ENCODE peak calls at places on chromosomes 11 and 22, in eight cellular contexts. E, S, U, Z, M, O, L and T are unnamed samples.

GRCh38 chr11:1070594-1071462 is 3.8 kb upstream of the MUC2 start:
- DNase-seq in S (no peak), Z (no peak), U (no peak), O (no peak), E (no peak), L (no peak), M (peak), T (peak)

GRCh38 chr11:111335124-111335535 is 36.8 kb downstream of the POU2AF3 start:
- DNase-seq in O (no peak), Z (peak), E (no peak), L (no peak), M (no peak), S (no peak), U (no peak), T (no peak)

GRCh38 chr22:37753746-37754145 is 54.0 kb upstream of the GCAT start:
- DNase-seq in Z (no peak), M (no peak), U (no peak), O (no peak), L (no peak), S (no peak), E (no peak), T (no peak)

GRCh38 chr11:92384316-92384715 is 159.7 kb downstream of the FAT3 start:
- DNase-seq in U (no peak), Z (no peak), O (no peak), L (no peak), M (no peak), E (no peak), S (no peak), T (no peak)

GRCh38 chr11:66495401-66495844 is 15.0 kb upstream of the BBS1 start:
- DNase-seq in L (no peak), O (no peak), U (no peak), S (no peak), E (no peak), M (no peak), Z (no peak), T (no peak)

GRCh38 chr22:22802346-22802970 is 85.2 kb upstream of the IGLL5 start:
- DNase-seq in S (no peak), M (no peak), O (no peak), Z (peak), E (no peak), L (peak), U (no peak), T (no peak)

GRCh38 chr22:24542641-24543040 is 12.3 kb downstream of the GUCD1 start:
- DNase-seq in U (no peak), M (no peak), L (no peak), O (no peak), S (peak), Z (no peak), E (no peak), T (no peak)

GRCh38 chr22:50184004-50184461 is 1.7 kb upstream of the TRABD start:
- DNase-seq in L (no peak), E (no peak), S (peak), M (peak), O (peak), U (no peak), Z (no peak), T (peak)

GRCh38 chr11:17828311-17828751 is 93.8 kb downstream of the KCNC1 start:
- DNase-seq in U (no peak), O (no peak), S (peak), L (no peak), M (peak), Z (no peak), E (no peak), T (no peak)

GRCh38 chr11:47408598-47409439 is 429 bp downstream of the SLC39A13 start:
- DNase-seq in U (peak), Z (no peak), M (peak), S (peak), L (no peak), O (no peak), E (no peak), T (peak)

GRCh38 chr11:13745165-13745564 is 76.7 kb downstream of the FAR1 start:
- DNase-seq in Z (no peak), E (no peak), U (no peak), L (no peak), O (no peak), M (no peak), S (no peak), T (no peak)

GRCh38 chr11:111540114-111540920 is at the start of gene LAYN:
- DNase-seq in E (peak), Z (no peak), L (peak), O (peak), M (peak), U (peak), S (peak), T (peak)

GRCh38 chr11:10899542-10899830 is 41.6 kb upstream of the ZBED5 start:
- DNase-seq in Z (peak), L (no peak), E (no peak), S (peak), O (peak), M (peak), U (peak), T (no peak)

GRCh38 chr11:122882189-122882808 is at the start of gene JHY:
- DNase-seq in O (no peak), M (no peak), U (no peak), E (no peak), L (no peak), Z (peak), S (no peak), T (no peak)

GRCh38 chr11:69436041-69436982 is 45.2 kb upstream of the LINC01488 start:
- DNase-seq in U (no peak), L (no peak), Z (no peak), M (peak), S (no peak), O (no peak), E (no peak), T (peak)

GRCh38 chr22:42022162-42022847 is 23.7 kb downstream of the WBP2NL start:
- DNase-seq in M (no peak), E (no peak), L (peak), O (no peak), Z (peak), S (no peak), U (no peak), T (no peak)

GRCh38 chr22:22556578-22556977 is 2.5 kb downstream of the PRAME start:
- DNase-seq in E (no peak), U (no peak), S (no peak), M (no peak), Z (no peak), O (no peak), L (no peak), T (no peak)

GRCh38 chr22:40031766-40032470 is 37.2 kb downstream of the FAM83F start:
- DNase-seq in S (no peak), L (no peak), Z (no peak), M (peak), U (no peak), E (no peak), O (peak), T (peak)

GRCh38 chr11:73995247-73995646 is 12.6 kb upstream of the UCP2 start:
- DNase-seq in O (no peak), U (no peak), E (no peak), Z (peak), L (no peak), S (no peak), M (no peak), T (no peak)

GRCh38 chr11:5620606-5621521 is 3.9 kb upstream of the TRIM34 start:
- DNase-seq in E (no peak), U (no peak), Z (peak), L (no peak), M (no peak), S (no peak), O (no peak), T (no peak)

GRCh38 chr11:121688860-121689614 is 236.3 kb upstream of the SORL1-AS1 start:
- DNase-seq in M (no peak), O (no peak), U (no peak), S (no peak), E (no peak), L (no peak), Z (no peak), T (no peak)

GRCh38 chr22:50737728-50738648 is at the start of gene ACR:
- DNase-seq in L (no peak), O (peak), E (no peak), M (no peak), Z (no peak), U (no peak), S (no peak), T (peak)

GRCh38 chr11:119254239-119254638 is 48.1 kb downstream of the CBL start:
- DNase-seq in L (no peak), S (no peak), O (no peak), Z (no peak), U (no peak), M (no peak), E (no peak), T (no peak)

GRCh38 chr11:56841210-56841810 is 92.8 kb upstream of the OR9G4 start:
- DNase-seq in E (peak), U (peak), S (peak), Z (peak), M (no peak), L (peak), O (no peak), T (no peak)

GRCh38 chr11:124917115-124917637 is 1.9 kb upstream of the HEPN1 start:
- DNase-seq in O (peak), Z (no peak), U (no peak), S (no peak), E (no peak), M (no peak), L (no peak), T (no peak)

GRCh38 chr11:47691979-47692378 is 23.2 kb downstream of the AGBL2 start:
- DNase-seq in Z (no peak), M (no peak), U (no peak), L (no peak), S (no peak), E (no peak), O (no peak), T (no peak)

GRCh38 chr11:114162719-114163123 is 103.2 kb downstream of the ZBTB16 start:
- DNase-seq in E (no peak), Z (peak), L (no peak), U (peak), O (peak), M (peak), S (peak), T (no peak)

GRCh38 chr11:130785376-130786110 is 130.7 kb downstream of the SNX19 start:
- DNase-seq in Z (no peak), M (no peak), O (no peak), S (no peak), L (no peak), E (no peak), U (peak), T (no peak)

GRCh38 chr11:13141731-13142724 is 132.9 kb downstream of the RASSF10 start:
- DNase-seq in E (no peak), U (no peak), Z (peak), S (no peak), O (no peak), L (no peak), M (no peak), T (no peak)

GRCh38 chr11:117143390-117143789 is 697 bp upstream of the PAFAH1B2 start:
- DNase-seq in U (no peak), O (no peak), E (no peak), S (peak), L (peak), Z (peak), M (peak), T (no peak)